ENCODE peak calls at places on chromosomes 13 and 19, in five cellular contexts. B, N, Q, M and I are unnamed samples.

GRCh38 chr13:27810461-27810860 is 18.2 kb downstream of the GSX1 start:
- DNase-seq in M (no peak), N (no peak), B (no peak), Q (no peak), I (peak)

GRCh38 chr13:45269204-45269603 is 68.4 kb upstream of the KCTD4 start:
- DNase-seq in M (no peak), Q (peak), B (no peak), N (no peak), I (peak)

GRCh38 chr19:44820648-44821609 is 12.0 kb downstream of the BCAM start:
- DNase-seq in Q (no peak), N (no peak), B (peak), M (no peak), I (no peak)

GRCh38 chr19:41366089-41366488 is 2.1 kb upstream of the B9D2 start:
- DNase-seq in N (no peak), Q (no peak), M (no peak), B (no peak), I (no peak)

GRCh38 chr19:9865732-9866627 is 30.9 kb downstream of the PIN1 start:
- DNase-seq in N (no peak), B (no peak), M (no peak), Q (no peak), I (no peak)

GRCh38 chr13:57633141-57633949 is 1.8 kb downstream of the PCDH17 start:
- DNase-seq in B (peak), M (no peak), N (no peak), Q (no peak), I (no peak)

GRCh38 chr13:27040826-27041108 is 130.8 kb downstream of the USP12 start:
- DNase-seq in B (no peak), M (no peak), N (no peak), Q (no peak), I (no peak)

GRCh38 chr19:44303976-44304568 is 753 bp downstream of the ZNF235 start:
- DNase-seq in N (no peak), B (no peak), Q (peak), M (no peak), I (peak)

GRCh38 chr13:112842343-112842856 is 126.6 kb upstream of the MCF2L start:
- DNase-seq in Q (no peak), B (peak), M (no peak), N (no peak), I (no peak)

GRCh38 chr13:113820813-113821651 is 42.8 kb downstream of the GAS6 start:
- DNase-seq in M (no peak), N (no peak), Q (peak), B (peak), I (peak)

GRCh38 chr13:36885901-36886300 is 34.1 kb downstream of the SMAD9 start:
- DNase-seq in Q (no peak), M (no peak), B (no peak), N (no peak), I (no peak)

GRCh38 chr13:48278806-48279205 is 24.7 kb upstream of the RB1 start:
- DNase-seq in Q (no peak), N (no peak), B (no peak), M (no peak), I (no peak)

GRCh38 chr19:12000152-12000981 is 35.1 kb downstream of the ZNF433 start:
- DNase-seq in B (no peak), Q (peak), M (no peak), N (no peak), I (no peak)

GRCh38 chr19:49419173-49419572 is 4.1 kb downstream of the PTH2 start:
- DNase-seq in Q (no peak), M (no peak), N (no peak), B (no peak), I (no peak)

GRCh38 chr19:48310227-48310626 is 15.1 kb upstream of the EMP3 start:
- DNase-seq in N (no peak), B (peak), Q (no peak), M (no peak), I (no peak)

GRCh38 chr13:97148894-97149293 is 73.2 kb upstream of the MBNL2 start:
- DNase-seq in N (no peak), B (no peak), Q (no peak), M (no peak), I (no peak)

GRCh38 chr13:25738342-25738771 is 313.5 kb downstream of the SHISA2 start:
- DNase-seq in B (no peak), Q (peak), N (peak), M (no peak), I (no peak)

GRCh38 chr19:10611907-10612306 is 13.4 kb upstream of the SLC44A2 start:
- DNase-seq in M (no peak), B (no peak), Q (peak), N (no peak), I (no peak)

GRCh38 chr19:55087542-55087935 is 11.9 kb downstream of the EPS8L1 start:
- DNase-seq in M (no peak), B (no peak), N (no peak), Q (peak), I (no peak)
- H3K4me3 ChIP-seq in M (no peak), B (peak), N (no peak), Q (peak), I (no peak)

GRCh38 chr19:38005224-38005614 is 98.2 kb downstream of the SIPA1L3 start:
- DNase-seq in M (no peak), Q (no peak), B (peak), N (no peak), I (no peak)

GRCh38 chr19:38004100-38004504 is 97.1 kb downstream of the SIPA1L3 start:
- DNase-seq in M (no peak), Q (peak), N (no peak), B (peak), I (peak)

GRCh38 chr19:38003427-38004099 is 96.6 kb downstream of the SIPA1L3 start:
- DNase-seq in Q (peak), M (no peak), N (no peak), B (peak), I (peak)

GRCh38 chr19:38006361-38007045 is 99.5 kb downstream of the SIPA1L3 start:
- DNase-seq in B (no peak), N (no peak), M (no peak), Q (no peak), I (no peak)

DNA sequence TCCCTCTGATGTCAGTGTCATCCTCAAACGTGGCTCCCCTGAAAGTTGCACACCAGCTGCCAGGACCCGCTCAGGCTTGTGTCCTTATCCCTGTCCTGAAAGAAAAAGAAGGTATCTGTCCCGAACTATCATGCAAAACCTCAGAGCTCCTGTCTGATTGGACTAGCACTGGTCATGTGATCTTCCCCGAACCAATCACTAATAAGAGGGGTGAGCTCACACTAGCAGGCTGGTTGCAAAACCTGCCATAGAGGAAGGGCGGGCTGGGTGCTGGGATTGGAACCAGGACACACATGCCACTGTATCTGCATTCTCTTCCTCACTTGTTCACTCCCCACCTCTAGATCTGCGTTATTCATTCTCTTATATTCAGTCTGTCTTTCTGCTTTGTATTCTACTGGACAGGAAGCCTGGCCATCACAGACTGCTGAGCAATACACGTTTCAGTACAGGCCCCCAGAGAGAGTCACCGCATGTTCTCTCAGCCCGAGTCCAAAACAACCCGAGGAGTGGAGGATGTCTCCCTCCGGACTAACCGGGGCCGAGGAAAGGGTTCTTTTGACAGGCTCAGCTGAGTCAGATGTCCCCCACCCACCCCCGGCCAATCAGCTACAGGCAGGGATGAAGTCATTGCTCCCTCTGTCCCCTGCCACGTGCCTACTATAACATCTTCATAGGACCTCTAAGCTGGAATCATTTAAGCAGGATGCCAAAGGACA is 97.7 kb downstream of the SIPA1L3 start:
- DNase-seq in N (no peak), B (peak), Q (peak), M (peak), I (peak)
- H3K4me3 ChIP-seq in N (no peak), B (peak), Q (peak), M (peak), I (peak)

DNA sequence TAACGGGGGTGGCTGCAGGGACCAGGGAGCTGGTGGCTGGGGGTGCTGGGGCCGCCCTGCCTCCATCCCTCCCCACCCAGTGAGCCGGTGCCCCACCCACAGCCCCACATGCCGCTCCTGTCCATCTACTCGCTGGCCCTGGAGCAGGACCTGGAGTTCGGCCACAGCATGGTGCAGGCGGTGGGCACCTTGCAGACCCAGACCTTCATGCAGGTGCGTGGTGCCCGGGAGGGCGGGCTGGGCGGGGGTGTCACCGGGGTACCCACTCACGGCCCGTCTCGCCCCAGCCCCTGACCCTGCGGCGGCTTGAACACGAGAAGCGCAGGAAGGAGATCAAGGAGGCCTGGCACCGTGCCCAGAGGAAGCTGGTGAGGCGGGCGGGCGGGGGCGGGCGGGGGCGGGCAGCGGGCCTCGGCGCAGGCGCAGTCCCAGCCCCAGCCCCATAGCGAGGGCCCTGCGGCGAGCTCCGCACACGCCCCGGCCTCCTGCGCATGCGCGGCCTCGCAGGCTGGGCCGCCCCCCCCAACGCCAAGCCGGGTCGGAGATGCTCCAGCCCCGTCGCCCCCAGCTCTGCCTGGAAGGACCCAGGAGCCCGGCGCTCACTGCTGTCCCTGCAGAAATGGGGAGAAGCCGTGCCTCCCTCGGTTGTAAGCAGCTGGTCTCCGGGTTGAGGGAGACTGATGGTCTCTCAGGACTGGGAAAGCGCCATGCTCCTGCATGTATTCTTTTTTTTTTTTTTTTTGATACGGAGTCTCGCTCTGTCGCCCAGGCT is 7.7 kb downstream of the ARHGAP45 start:
- DNase-seq in B (peak), Q (no peak), M (no peak), N (no peak), I (no peak)
- H3K4me3 ChIP-seq in B (no peak), Q (no peak), M (peak), N (peak), I (no peak)

GRCh38 chr19:3198901-3199700 is 13.4 kb downstream of the NCLN start:
- DNase-seq in Q (no peak), B (no peak), M (no peak), N (no peak), I (no peak)

GRCh38 chr19:3201072-3201700 is 15.5 kb downstream of the NCLN start:
- DNase-seq in Q (no peak), B (no peak), M (no peak), N (no peak), I (no peak)

GRCh38 chr19:3203754-3204645 is 18.3 kb downstream of the NCLN start:
- DNase-seq in N (no peak), M (no peak), B (no peak), Q (no peak), I (no peak)

GRCh38 chr19:3202346-3202745 is 16.6 kb downstream of the NCLN start:
- DNase-seq in M (no peak), B (no peak), Q (no peak), N (no peak), I (no peak)

DNA sequence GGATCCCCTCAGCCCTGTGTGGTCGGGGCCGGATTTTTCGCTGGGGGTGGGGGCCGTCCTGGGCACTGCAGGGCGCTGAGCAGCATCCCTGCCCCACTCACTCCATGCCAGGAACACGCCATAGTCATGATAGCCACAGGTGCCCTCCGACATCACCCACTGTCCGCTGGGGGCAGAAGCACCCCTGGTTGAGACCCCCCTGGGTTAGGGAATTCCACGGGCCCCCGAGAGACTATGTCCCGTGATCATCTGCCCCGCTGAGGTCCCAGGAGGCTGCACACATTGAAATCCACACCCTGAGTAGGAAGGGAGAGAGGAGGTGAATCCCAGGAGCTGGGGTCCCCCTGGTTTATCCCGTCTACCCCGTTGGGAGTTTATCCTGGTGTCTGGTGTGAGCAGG is 16.2 kb downstream of the NCLN start:
- DNase-seq in M (no peak), B (no peak), N (no peak), Q (no peak), I (no peak)
- H3K4me3 ChIP-seq in M (no peak), B (no peak), N (no peak), Q (no peak), I (no peak)

GRCh38 chr19:16372065-16372915 is 47.7 kb downstream of the KLF2 start:
- DNase-seq in B (no peak), N (no peak), Q (no peak), M (no peak), I (no peak)

GRCh38 chr19:16369664-16370576 is 45.3 kb downstream of the KLF2 start:
- DNase-seq in Q (no peak), B (no peak), M (no peak), N (no peak), I (no peak)

GRCh38 chr19:16370671-16371391 is 46.2 kb downstream of the KLF2 start:
- DNase-seq in N (no peak), B (no peak), Q (no peak), M (no peak), I (no peak)

GRCh38 chr19:16373079-16373478 is 48.5 kb downstream of the KLF2 start:
- DNase-seq in M (no peak), Q (no peak), B (no peak), N (no peak), I (no peak)

DNA sequence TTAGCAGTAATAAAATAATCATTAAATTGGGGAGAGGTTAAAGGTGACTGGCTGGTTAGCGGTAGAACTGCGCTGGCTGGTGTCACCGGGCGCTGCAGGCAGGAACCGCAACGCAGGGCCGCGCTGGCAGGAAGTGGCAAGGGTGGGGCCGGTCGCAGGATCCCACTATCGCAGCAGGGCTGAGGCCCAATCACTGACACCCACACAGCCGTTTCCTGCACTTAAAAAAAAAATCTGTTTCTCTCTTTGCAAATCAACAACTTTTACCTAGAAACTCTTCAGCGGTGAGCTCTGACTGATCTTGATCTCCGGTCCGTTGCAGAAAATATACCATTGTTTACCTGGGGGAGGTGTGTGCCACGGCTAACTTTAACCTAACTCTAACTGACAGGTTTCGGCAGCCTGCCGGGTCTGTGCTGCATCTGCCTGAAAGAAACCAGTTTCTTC is 46.9 kb downstream of the KLF2 start:
- DNase-seq in B (peak), N (no peak), Q (no peak), M (no peak), I (no peak)
- H3K4me3 ChIP-seq in B (no peak), N (no peak), Q (no peak), M (no peak), I (no peak)

DNA sequence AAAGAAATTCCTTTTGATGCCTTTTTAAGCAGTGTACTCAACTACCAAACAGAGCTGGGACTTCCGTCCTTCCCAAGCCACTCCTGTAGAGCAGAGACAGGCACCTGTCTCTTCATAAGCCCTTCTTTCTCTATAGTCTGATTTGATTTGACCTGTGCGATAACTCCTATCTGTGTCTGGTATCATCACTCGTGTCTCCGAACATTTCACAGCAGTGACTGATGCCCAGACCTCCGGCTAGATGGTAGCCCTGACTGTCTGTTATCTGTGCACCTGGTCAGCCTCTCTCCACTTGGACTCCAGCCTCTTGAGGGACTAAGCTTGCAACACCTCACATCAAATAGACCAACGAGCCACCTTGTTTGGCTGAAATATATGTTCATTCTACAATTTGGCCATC is 316.2 kb upstream of the ZNF507 start:
- DNase-seq in B (no peak), N (no peak), Q (no peak), M (no peak), I (no peak)
- H3K4me3 ChIP-seq in B (no peak), N (no peak), Q (no peak), M (no peak), I (no peak)

GRCh38 chr13:99282264-99283231 is 24.4 kb upstream of the GPR18 start:
- DNase-seq in B (no peak), N (no peak), Q (peak), M (no peak), I (no peak)
- H3K4me3 ChIP-seq in B (no peak), N (no peak), Q (no peak), M (no peak), I (no peak)